ENCODE peak calls at places on chromosomes 11 and 22, in four cellular contexts. Z, U, G and B are unnamed samples.

GRCh38 chr11:65293909-65294381 is 20.7 kb upstream of the CDC42EP2 start:
- DNase-seq in Z (no peak), U (no peak), G (peak), B (no peak)

GRCh38 chr11:93487032-93487483 is 56.1 kb downstream of the SMCO4 start:
- DNase-seq in Z (no peak), U (no peak), G (no peak), B (peak)

GRCh38 chr22:41917375-41917905 is 2.6 kb upstream of the SHISA8 start:
- DNase-seq in Z (no peak), U (no peak), G (no peak), B (no peak)

GRCh38 chr11:108967571-108967970 is 302.7 kb downstream of the DDX10 start:
- DNase-seq in Z (no peak), U (peak), G (no peak), B (no peak)

GRCh38 chr11:69008774-69009440 is 4.1 kb downstream of the MRGPRF start:
- DNase-seq in Z (peak), U (no peak), G (peak), B (peak)

GRCh38 chr11:63602296-63602695 is 11.9 kb downstream of the PLAAT3 start:
- DNase-seq in Z (no peak), U (no peak), G (no peak), B (no peak)

GRCh38 chr11:118939948-118940598 is 14.3 kb upstream of the BCL9L start:
- DNase-seq in Z (no peak), U (no peak), G (no peak), B (no peak)

GRCh38 chr11:1570001-1570453 is 2.0 kb downstream of the DUSP8 start:
- DNase-seq in Z (no peak), U (no peak), G (no peak), B (no peak)

GRCh38 chr22:49657974-49658550 is 169.6 kb downstream of the BRD1 start:
- DNase-seq in Z (no peak), U (no peak), G (no peak), B (no peak)

GRCh38 chr11:104332110-104332509 is 168.2 kb upstream of the PDGFD start:
- DNase-seq in Z (no peak), U (peak), G (peak), B (no peak)

GRCh38 chr11:29879560-29879959 is 137.3 kb downstream of the KCNA4 start:
- DNase-seq in Z (no peak), U (no peak), G (no peak), B (no peak)

GRCh38 chr11:108863528-108863927 is 198.7 kb downstream of the DDX10 start:
- DNase-seq in Z (no peak), U (no peak), G (peak), B (no peak)

GRCh38 chr22:50626856-50627451 is 998 bp downstream of the ARSA start:
- DNase-seq in Z (no peak), U (no peak), G (peak), B (no peak)

GRCh38 chr11:110179064-110179463 is 85.9 kb downstream of the ZC3H12C start:
- DNase-seq in Z (no peak), U (no peak), G (no peak), B (no peak)

GRCh38 chr22:27065259-27065658 is 407.9 kb downstream of the MIAT start:
- DNase-seq in Z (no peak), U (no peak), G (no peak), B (no peak)

GRCh38 chr22:25076281-25076680 is 123.4 kb upstream of the CRYBB3 start:
- DNase-seq in Z (no peak), U (no peak), G (no peak), B (no peak)

GRCh38 chr22:48104102-48104738 is 1341.8 kb downstream of the TBC1D22A start:
- DNase-seq in Z (no peak), U (no peak), G (no peak), B (no peak)